ENCODE peak calls at places on chromosomes 11 and 22, in nine cellular contexts. V is iris pigment epithelial cell; P is astrocyte of the spinal cord; S is AG08396; B is GM04503; H is stimulated activated CD4-positive, alpha-beta T cell treated with anti-CD3 and anti-CD28 coated beads, Interleukin-12 subunit alpha, Interleukin-12 subunit beta, amount 100 ng/mL, for 24 hours; Y is EH; Z is brain microvascular endothelial cell; X is neuronal stem cell. K is an unnamed sample.
A peak's percentile ranks its signal among the peaks of the same experiment; 100 is the strongest.

GRCh38 chr11:57175478-57175877 is 6.3 kb upstream of the LRRC55 start:
- DNase-seq in X (no peak), B (no peak), V (no peak), H (no peak), Z (no peak), S (no peak), P (no peak), Y (no peak), K (no peak)

GRCh38 chr11:14374922-14375630 is 16.1 kb upstream of the RRAS2 start:
- DNase-seq in Y (no peak), V (no peak), H (no peak), S (no peak), Z (no peak), P (no peak), B (no peak), X (no peak), K (no peak)

GRCh38 chr11:69253028-69253427 is 40.9 kb upstream of the MYEOV start:
- DNase-seq in P (peak; percentile 37), S (peak; percentile 49), V (peak; percentile 72), Z (peak; percentile 69), Y (peak; percentile 74), B (peak; percentile 25), X (no peak), H (no peak), K (no peak)

GRCh38 chr22:44180706-44181032 is at the start of gene PARVG:
- DNase-seq in V (no peak), S (no peak), Y (no peak), Z (no peak), B (no peak), H (no peak), P (no peak), X (no peak), K (no peak)

GRCh38 chr11:117315285-117316196 is 515 bp downstream of the BACE1 start:
- DNase-seq in P (no peak), H (peak; percentile 4), X (no peak), Z (no peak), V (no peak), Y (peak; percentile 34), S (peak; percentile 51), B (no peak), K (no peak)

GRCh38 chr11:64015935-64016468 is 19.7 kb upstream of the FLRT1 start:
- DNase-seq in H (no peak), V (no peak), X (no peak), P (no peak), Z (no peak), Y (no peak), B (no peak), S (no peak), K (no peak)

GRCh38 chr11:133903875-133904817 is 52.6 kb downstream of the IGSF9B start:
- DNase-seq in V (no peak), Y (no peak), S (no peak), H (no peak), B (no peak), X (no peak), P (no peak), Z (no peak), K (no peak)

GRCh38 chr11:94602430-94603372 is 35.5 kb downstream of the PIWIL4 start:
- DNase-seq in H (peak; percentile 1), B (peak; percentile 58), P (peak; percentile 86), V (peak; percentile 91), X (peak; percentile 23), Z (peak; percentile 89), S (no peak), Y (peak; percentile 54), K (peak; percentile 40)

GRCh38 chr11:8354622-8355417 is 91.1 kb upstream of the LMO1 start:
- DNase-seq in P (no peak), V (no peak), B (no peak), X (peak; percentile 45), S (no peak), Z (no peak), Y (no peak), H (no peak), K (peak; percentile 15)

GRCh38 chr22:23533771-23534191 is 46.3 kb downstream of the IGLL1 start:
- DNase-seq in H (no peak), Z (no peak), S (no peak), V (no peak), Y (no peak), X (no peak), B (no peak), P (no peak), K (no peak)

GRCh38 chr11:68660066-68660810 is 24.1 kb upstream of the GAL start:
- DNase-seq in Y (no peak), B (no peak), H (no peak), X (no peak), V (no peak), P (no peak), S (no peak), Z (no peak), K (no peak)

GRCh38 chr11:95154514-95154913 is 64.9 kb downstream of the ENDOD1 start:
- DNase-seq in B (no peak), H (peak; percentile 46), S (peak; percentile 31), P (peak; percentile 54), V (peak; percentile 36), Y (no peak), X (peak; percentile 49), Z (no peak), K (no peak)

GRCh38 chr11:111938687-111939160 is 1.6 kb downstream of the DIXDC1 start:
- DNase-seq in H (no peak), Y (peak; percentile 63), V (peak; percentile 71), S (peak; percentile 47), Z (peak; percentile 49), X (no peak), P (peak; percentile 76), B (no peak), K (peak; percentile 51)

GRCh38 chr22:22598144-22598543 is 39.1 kb upstream of the PRAME start:
- DNase-seq in Z (no peak), H (no peak), S (no peak), X (no peak), P (no peak), B (no peak), V (no peak), Y (no peak), K (no peak)

GRCh38 chr11:106152824-106153223 is 75.4 kb downstream of the AASDHPPT start:
- DNase-seq in X (no peak), H (no peak), Y (peak; percentile 19), P (peak; percentile 26), V (peak; percentile 22), B (no peak), Z (peak; percentile 11), S (peak; percentile 4), K (no peak)

GRCh38 chr11:5242933-5243844 is 6.5 kb downstream of the HBG1 start:
- DNase-seq in H (no peak), V (peak; percentile 81), P (no peak), Z (peak; percentile 70), S (no peak), B (no peak), X (no peak), Y (no peak), K (no peak)

GRCh38 chr11:66262696-66263095 is 5.7 kb upstream of the RAB1B start:
- DNase-seq in P (no peak), Y (no peak), B (no peak), S (no peak), V (no peak), H (no peak), X (no peak), Z (no peak), K (no peak)

GRCh38 chr11:93579187-93579773 is 36.1 kb upstream of the SMCO4 start:
- DNase-seq in Y (no peak), Z (no peak), V (peak; percentile 2), X (no peak), B (no peak), H (no peak), S (no peak), P (no peak), K (no peak)

GRCh38 chr11:77407613-77408012 is 66.3 kb downstream of the PAK1 start:
- DNase-seq in S (peak; percentile 79), P (peak; percentile 88), Z (peak; percentile 78), H (no peak), X (no peak), V (peak; percentile 86), Y (peak; percentile 89), B (peak; percentile 57), K (no peak)

GRCh38 chr11:17760102-17761029 is 25.8 kb downstream of the KCNC1 start:
- DNase-seq in Y (peak; percentile 40), X (peak; percentile 63), Z (peak; percentile 9), B (no peak), V (peak; percentile 43), H (peak; percentile 11), P (peak; percentile 14), S (peak; percentile 77), K (no peak)

GRCh38 chr11:66510271-66510989 is at the start of gene BBS1:
- DNase-seq in Z (peak; percentile 72), B (peak; percentile 38), P (peak; percentile 76), Y (peak; percentile 81), S (peak; percentile 92), X (peak; percentile 83), H (peak; percentile 84), V (peak; percentile 79), K (peak; percentile 75)

GRCh38 chr22:26903030-26903856 is 245.9 kb downstream of the MIAT start:
- DNase-seq in H (no peak), V (no peak), P (no peak), Y (no peak), Z (no peak), B (no peak), S (no peak), X (peak; percentile 47), K (no peak)

GRCh38 chr11:44943118-44943517 is 7.6 kb downstream of the TP53I11 start:
- DNase-seq in S (no peak), H (peak; percentile 43), P (no peak), B (no peak), Y (no peak), V (no peak), X (no peak), Z (no peak), K (no peak)

GRCh38 chr22:37275622-37276021 is 6.7 kb upstream of the CYTH4 start:
- DNase-seq in Z (no peak), H (no peak), S (no peak), X (no peak), P (no peak), Y (no peak), B (no peak), V (no peak), K (no peak)

GRCh38 chr22:19769393-19769715 is 8.8 kb downstream of the TBX1 start:
- DNase-seq in H (no peak), P (no peak), Y (no peak), X (no peak), B (no peak), Z (no peak), S (no peak), V (no peak), K (no peak)

GRCh38 chr22:22099833-22100812 is 117.5 kb upstream of the TOP3B start:
- DNase-seq in P (no peak), B (no peak), H (no peak), X (no peak), Z (peak; percentile 13), Y (peak; percentile 19), V (peak; percentile 15), S (no peak), K (no peak)

GRCh38 chr11:116517077-116517476 is 255.7 kb downstream of the BUD13 start:
- DNase-seq in S (no peak), V (no peak), P (no peak), X (no peak), B (no peak), Y (no peak), Z (no peak), H (no peak), K (no peak)

GRCh38 chr11:19259487-19260345 is 19.0 kb upstream of the E2F8 start:
- DNase-seq in B (no peak), Y (peak; percentile 66), P (peak; percentile 59), H (peak; percentile 64), V (peak; percentile 54), S (peak; percentile 61), Z (peak; percentile 52), X (peak; percentile 62), K (peak; percentile 65)

GRCh38 chr11:19101803-19102520 is 15.0 kb upstream of the ZDHHC13 start:
- DNase-seq in S (no peak), B (no peak), Z (no peak), H (no peak), Y (no peak), X (no peak), P (no peak), V (no peak), K (no peak)

GRCh38 chr11:129323896-129324522 is 51.6 kb upstream of the BARX2 start:
- DNase-seq in H (no peak), P (peak; percentile 22), Z (no peak), S (no peak), Y (peak; percentile 16), X (no peak), B (no peak), V (peak; percentile 58), K (no peak)